ENCODE peak calls at places on chromosomes 4 and X, in eight cellular contexts. Z is neural progenitor cell, X is mucosa of descending colon, B is ACHN, M is T follicular helper cell, K is NCI-H1092, I is G401, L is upper lobe of right lung. T is an unnamed sample.

GRCh38 chr4:175459571-175459970 is 352.5 kb downstream of the GPM6A start:
- DNase-seq in I (no peak), Z (no peak), X (no peak), B (no peak), M (no peak), K (no peak), L (no peak), T (no peak)

GRCh38 chr4:76434901-76435688 is at the start of gene SHROOM3:
- DNase-seq in K (no peak), Z (peak), I (no peak), M (no peak), B (no peak), X (no peak), L (no peak), T (no peak)

GRCh38 chrX:78886550-78886949 is 58.6 kb upstream of the P2RY10 start:
- DNase-seq in K (no peak), Z (peak), L (no peak), I (no peak), B (peak), M (no peak), X (no peak), T (no peak)

GRCh38 chr4:6852582-6852981 is 57.0 kb upstream of the TBC1D14 start:
- DNase-seq in I (no peak), K (no peak), Z (no peak), L (no peak), M (no peak), B (no peak), X (no peak), T (no peak)

GRCh38 chr4:51843309-51844156 is 580 bp downstream of the DCUN1D4 start:
- DNase-seq in B (peak), L (peak), I (no peak), K (peak), X (peak), M (peak), Z (peak), T (peak)

GRCh38 chrX:12403474-12404082 is 265.3 kb downstream of the FRMPD4 start:
- DNase-seq in L (no peak), K (no peak), B (no peak), Z (no peak), X (no peak), I (no peak), M (no peak), T (no peak)

GRCh38 chr4:154004859-154005520 is 216.1 kb upstream of the SFRP2 start:
- DNase-seq in X (no peak), I (no peak), B (no peak), Z (no peak), M (no peak), L (no peak), K (no peak), T (no peak)

GRCh38 chr4:77073981-77074865 is 1.6 kb downstream of the CCNI start:
- DNase-seq in Z (peak), X (no peak), L (no peak), M (no peak), I (peak), K (no peak), B (no peak), T (no peak)

GRCh38 chr4:1249148-1249730 is 309 bp upstream of the CTBP1 start:
- DNase-seq in I (peak), X (peak), Z (peak), M (peak), L (peak), B (peak), K (peak), T (no peak)

GRCh38 chr4:103144926-103145325 is 45.3 kb upstream of the BDH2 start:
- DNase-seq in M (no peak), X (no peak), K (no peak), Z (no peak), L (no peak), B (no peak), I (no peak), T (no peak)

GRCh38 chr4:180449395-180449956 is 1793.7 kb upstream of the TENM3 start:
- DNase-seq in X (no peak), K (peak), B (peak), L (no peak), Z (peak), I (peak), M (no peak), T (no peak)

GRCh38 chrX:102765794-102766193 is 45.3 kb downstream of the GPRASP3 start:
- DNase-seq in I (peak), L (no peak), X (no peak), Z (no peak), B (peak), M (no peak), K (no peak), T (no peak)

GRCh38 chr4:54025582-54025981 is 38.8 kb downstream of the CHIC2 start:
- DNase-seq in K (no peak), Z (no peak), X (no peak), M (no peak), B (no peak), I (no peak), L (no peak), T (no peak)

GRCh38 chr4:3814026-3814570 is 47.9 kb downstream of the ADRA2C start:
- DNase-seq in Z (no peak), M (no peak), B (no peak), L (no peak), K (no peak), I (no peak), X (no peak), T (no peak)

GRCh38 chr4:89316931-89317366 is 9.3 kb upstream of the GPRIN3 start:
- DNase-seq in Z (no peak), L (no peak), M (no peak), B (no peak), I (no peak), K (no peak), X (peak), T (no peak)

GRCh38 chr4:20283039-20283438 is 31.3 kb downstream of the SLIT2 start:
- DNase-seq in B (no peak), K (no peak), I (no peak), X (no peak), L (no peak), Z (peak), M (no peak), T (no peak)

GRCh38 chr4:158261480-158261879 is 51.2 kb downstream of the TMEM144 start:
- DNase-seq in I (no peak), K (no peak), L (no peak), Z (no peak), X (no peak), M (no peak), B (no peak), T (no peak)

GRCh38 chrX:52346462-52347165 is 22.2 kb upstream of the XAGE2 start:
- DNase-seq in B (no peak), I (no peak), K (no peak), L (no peak), Z (no peak), X (no peak), M (no peak), T (no peak)

GRCh38 chrX:67543818-67544217 is at the start of gene AR:
- DNase-seq in K (no peak), M (no peak), L (peak), X (peak), Z (peak), B (no peak), I (no peak), T (no peak)

GRCh38 chrX:134733595-134733994 is 75.3 kb upstream of the PLAC1 start:
- DNase-seq in K (no peak), Z (no peak), I (no peak), L (no peak), M (no peak), B (no peak), X (no peak), T (no peak)

GRCh38 chr4:187480146-187481145 is 515.1 kb upstream of the ZFP42 start:
- DNase-seq in I (no peak), M (no peak), X (no peak), Z (no peak), L (no peak), K (no peak), B (no peak), T (no peak)

GRCh38 chr4:74092957-74093356 is 6.0 kb downstream of the CXCL2 start:
- DNase-seq in B (no peak), I (no peak), L (no peak), K (no peak), X (peak), M (no peak), Z (no peak), T (no peak)

GRCh38 chr4:111736516-111736915 is 408.7 kb upstream of the FAM241A start:
- DNase-seq in M (no peak), L (no peak), Z (no peak), I (no peak), B (no peak), X (no peak), K (no peak), T (no peak)

GRCh38 chr4:22493523-22493922 is 22.3 kb downstream of the ADGRA3 start:
- DNase-seq in Z (no peak), K (no peak), B (no peak), X (no peak), M (no peak), I (no peak), L (no peak), T (no peak)

GRCh38 chrX:44071847-44072545 is 98.8 kb upstream of the NDP start:
- DNase-seq in L (no peak), X (no peak), Z (no peak), K (no peak), I (no peak), B (peak), M (no peak), T (no peak)

GRCh38 chr4:139852612-139853269 is 187.1 kb downstream of the MGST2 start:
- DNase-seq in B (no peak), K (no peak), Z (no peak), I (no peak), X (no peak), M (no peak), L (no peak), T (no peak)

GRCh38 chr4:168498259-168498658 is 1.4 kb downstream of the PALLD start:
- DNase-seq in B (no peak), Z (no peak), X (no peak), K (no peak), I (no peak), M (no peak), L (no peak), T (no peak)

GRCh38 chr4:63541828-63542227 is 867.4 kb downstream of the TECRL start:
- DNase-seq in Z (no peak), M (no peak), B (no peak), I (no peak), K (no peak), L (no peak), X (no peak), T (no peak)

GRCh38 chr4:1367230-1367935 is 20.4 kb downstream of the UVSSA start:
- DNase-seq in Z (no peak), L (peak), M (no peak), X (no peak), B (no peak), K (no peak), I (no peak), T (no peak)

GRCh38 chrX:49110417-49110816 is 13.1 kb downstream of the GPKOW start:
- DNase-seq in I (no peak), Z (no peak), B (no peak), X (no peak), M (no peak), L (no peak), K (no peak), T (no peak)

GRCh38 chrX:20028588-20028987 is 37.7 kb upstream of the BCLAF3 start:
- DNase-seq in M (no peak), I (no peak), B (no peak), X (no peak), Z (no peak), L (no peak), K (no peak), T (no peak)

GRCh38 chr4:1575418-1576199 is 108.5 kb downstream of the FAM53A start:
- DNase-seq in I (no peak), K (no peak), Z (no peak), M (no peak), L (no peak), B (no peak), X (no peak), T (no peak)

GRCh38 chrX:17747692-17748091 is 10.4 kb downstream of the SCML1 start:
- DNase-seq in Z (no peak), I (no peak), X (no peak), M (no peak), B (no peak), K (no peak), L (no peak), T (no peak)

GRCh38 chr4:173515458-173515857 is 14.6 kb downstream of the HAND2 start:
- DNase-seq in I (no peak), B (no peak), K (no peak), Z (no peak), X (no peak), L (no peak), M (no peak), T (no peak)

GRCh38 chr4:158259955-158260575 is 49.8 kb downstream of the TMEM144 start:
- DNase-seq in X (no peak), B (peak), I (no peak), Z (peak), K (no peak), L (no peak), M (no peak), T (no peak)

GRCh38 chrX:114976321-114976720 is 41.1 kb downstream of the IL13RA2 start:
- DNase-seq in L (no peak), B (no peak), Z (no peak), K (no peak), M (no peak), I (no peak), X (no peak), T (no peak)

GRCh38 chr4:105520819-105521790 is 31.3 kb upstream of the ARHGEF38 start:
- DNase-seq in K (peak), M (no peak), L (no peak), Z (peak), X (peak), B (peak), I (peak), T (no peak)

GRCh38 chrX:56068274-56068758 is 163.8 kb upstream of the KLF8 start:
- DNase-seq in L (no peak), I (no peak), X (peak), B (no peak), M (no peak), Z (no peak), K (no peak), T (no peak)

T was measured in omental fat pad.